ENCODE peak calls at places on chromosome 20, in ten cellular contexts. One of them, this sample, is unnamed.

GRCh38 chr20:44209691-44210421 is 715 bp downstream of the OSER1 start:
- DNase-seq in T-helper 1 cell: no peak
- DNase-seq in ovary: no peak
- DNase-seq in epithelial cell of esophagus: no peak
- DNase-seq in stimulated activated CD4-positive, alpha-beta T cell treated with anti-CD3 and anti-CD28 coated beads, Interleukin-12 subunit alpha, Interleukin-12 subunit beta, amount 100 ng/mL, for 24 hours: no peak
- DNase-seq in activated T-cell treated with anti-CD3 and anti-CD28 coated beads, Interleukin-2, amount 50 U/mL, for 4 hours: no peak
- DNase-seq in AG10803: peak; percentile 22
- DNase-seq in HS-27A: no peak
- DNase-seq in iPS-NIHi11: peak; percentile 29
- DNase-seq in NCI-H774: no peak
- DNase-seq in this sample: peak; percentile 81

GRCh38 chr20:408843-409696 is 971 bp downstream of the RBCK1 start:
- DNase-seq in T-helper 1 cell: peak; percentile 33
- DNase-seq in ovary: no peak
- DNase-seq in epithelial cell of esophagus: no peak
- DNase-seq in stimulated activated CD4-positive, alpha-beta T cell treated with anti-CD3 and anti-CD28 coated beads, Interleukin-12 subunit alpha, Interleukin-12 subunit beta, amount 100 ng/mL, for 24 hours: no peak
- DNase-seq in activated T-cell treated with anti-CD3 and anti-CD28 coated beads, Interleukin-2, amount 50 U/mL, for 4 hours: no peak
- DNase-seq in AG10803: no peak
- DNase-seq in HS-27A: no peak
- DNase-seq in iPS-NIHi11: no peak
- DNase-seq in NCI-H774: no peak
- DNase-seq in this sample: no peak

GRCh38 chr20:37541326-37541725 is 13.7 kb upstream of the BLCAP start:
- DNase-seq in T-helper 1 cell: no peak
- DNase-seq in ovary: no peak
- DNase-seq in epithelial cell of esophagus: no peak
- DNase-seq in stimulated activated CD4-positive, alpha-beta T cell treated with anti-CD3 and anti-CD28 coated beads, Interleukin-12 subunit alpha, Interleukin-12 subunit beta, amount 100 ng/mL, for 24 hours: no peak
- DNase-seq in activated T-cell treated with anti-CD3 and anti-CD28 coated beads, Interleukin-2, amount 50 U/mL, for 4 hours: no peak
- DNase-seq in AG10803: no peak
- DNase-seq in HS-27A: no peak
- DNase-seq in iPS-NIHi11: no peak
- DNase-seq in NCI-H774: no peak
- DNase-seq in this sample: no peak

GRCh38 chr20:49276201-49276894 is 1.5 kb downstream of the ZNFX1 start:
- DNase-seq in T-helper 1 cell: peak; percentile 37
- DNase-seq in ovary: no peak
- DNase-seq in epithelial cell of esophagus: peak; percentile 86
- DNase-seq in stimulated activated CD4-positive, alpha-beta T cell treated with anti-CD3 and anti-CD28 coated beads, Interleukin-12 subunit alpha, Interleukin-12 subunit beta, amount 100 ng/mL, for 24 hours: no peak
- DNase-seq in activated T-cell treated with anti-CD3 and anti-CD28 coated beads, Interleukin-2, amount 50 U/mL, for 4 hours: peak; percentile 55
- DNase-seq in AG10803: peak; percentile 57
- DNase-seq in HS-27A: no peak
- DNase-seq in iPS-NIHi11: no peak
- DNase-seq in NCI-H774: peak; percentile 16
- DNase-seq in this sample: no peak

GRCh38 chr20:14951707-14952106 is 614.3 kb upstream of the FLRT3 start:
- DNase-seq in T-helper 1 cell: no peak
- DNase-seq in ovary: no peak
- DNase-seq in epithelial cell of esophagus: peak; percentile 66
- DNase-seq in stimulated activated CD4-positive, alpha-beta T cell treated with anti-CD3 and anti-CD28 coated beads, Interleukin-12 subunit alpha, Interleukin-12 subunit beta, amount 100 ng/mL, for 24 hours: no peak
- DNase-seq in activated T-cell treated with anti-CD3 and anti-CD28 coated beads, Interleukin-2, amount 50 U/mL, for 4 hours: no peak
- DNase-seq in AG10803: peak; percentile 74
- DNase-seq in HS-27A: peak; percentile 54
- DNase-seq in iPS-NIHi11: no peak
- DNase-seq in NCI-H774: no peak
- DNase-seq in this sample: no peak

GRCh38 chr20:24785141-24785924 is 163.7 kb upstream of the CST7 start:
- DNase-seq in T-helper 1 cell: no peak
- DNase-seq in ovary: no peak
- DNase-seq in epithelial cell of esophagus: peak; percentile 77
- DNase-seq in stimulated activated CD4-positive, alpha-beta T cell treated with anti-CD3 and anti-CD28 coated beads, Interleukin-12 subunit alpha, Interleukin-12 subunit beta, amount 100 ng/mL, for 24 hours: no peak
- DNase-seq in activated T-cell treated with anti-CD3 and anti-CD28 coated beads, Interleukin-2, amount 50 U/mL, for 4 hours: no peak
- DNase-seq in AG10803: peak; percentile 85
- DNase-seq in HS-27A: peak; percentile 67
- DNase-seq in iPS-NIHi11: no peak
- DNase-seq in NCI-H774: no peak
- DNase-seq in this sample: no peak

GRCh38 chr20:44038681-44039123 is 124.0 kb downstream of the TOX2 start:
- DNase-seq in T-helper 1 cell: no peak
- DNase-seq in ovary: no peak
- DNase-seq in epithelial cell of esophagus: no peak
- DNase-seq in stimulated activated CD4-positive, alpha-beta T cell treated with anti-CD3 and anti-CD28 coated beads, Interleukin-12 subunit alpha, Interleukin-12 subunit beta, amount 100 ng/mL, for 24 hours: no peak
- DNase-seq in activated T-cell treated with anti-CD3 and anti-CD28 coated beads, Interleukin-2, amount 50 U/mL, for 4 hours: no peak
- DNase-seq in AG10803: peak; percentile 37
- DNase-seq in HS-27A: no peak
- DNase-seq in iPS-NIHi11: no peak
- DNase-seq in NCI-H774: no peak
- DNase-seq in this sample: peak; percentile 85

GRCh38 chr20:22977047-22977785 is 57.9 kb upstream of the SSTR4 start:
- DNase-seq in T-helper 1 cell: no peak
- DNase-seq in ovary: no peak
- DNase-seq in epithelial cell of esophagus: peak; percentile 32
- DNase-seq in stimulated activated CD4-positive, alpha-beta T cell treated with anti-CD3 and anti-CD28 coated beads, Interleukin-12 subunit alpha, Interleukin-12 subunit beta, amount 100 ng/mL, for 24 hours: no peak
- DNase-seq in activated T-cell treated with anti-CD3 and anti-CD28 coated beads, Interleukin-2, amount 50 U/mL, for 4 hours: no peak
- DNase-seq in AG10803: no peak
- DNase-seq in HS-27A: no peak
- DNase-seq in iPS-NIHi11: no peak
- DNase-seq in NCI-H774: no peak
- DNase-seq in this sample: no peak

GRCh38 chr20:8647868-8648495 is 420.9 kb upstream of the PLCB4 start:
- DNase-seq in T-helper 1 cell: no peak
- DNase-seq in ovary: peak; percentile 38
- DNase-seq in epithelial cell of esophagus: no peak
- DNase-seq in stimulated activated CD4-positive, alpha-beta T cell treated with anti-CD3 and anti-CD28 coated beads, Interleukin-12 subunit alpha, Interleukin-12 subunit beta, amount 100 ng/mL, for 24 hours: no peak
- DNase-seq in activated T-cell treated with anti-CD3 and anti-CD28 coated beads, Interleukin-2, amount 50 U/mL, for 4 hours: no peak
- DNase-seq in AG10803: peak; percentile 53
- DNase-seq in HS-27A: no peak
- DNase-seq in iPS-NIHi11: no peak
- DNase-seq in NCI-H774: no peak
- DNase-seq in this sample: no peak

GRCh38 chr20:47019106-47019824 is 124.6 kb downstream of the EYA2 start:
- DNase-seq in T-helper 1 cell: no peak
- DNase-seq in ovary: no peak
- DNase-seq in epithelial cell of esophagus: no peak
- DNase-seq in stimulated activated CD4-positive, alpha-beta T cell treated with anti-CD3 and anti-CD28 coated beads, Interleukin-12 subunit alpha, Interleukin-12 subunit beta, amount 100 ng/mL, for 24 hours: no peak
- DNase-seq in activated T-cell treated with anti-CD3 and anti-CD28 coated beads, Interleukin-2, amount 50 U/mL, for 4 hours: no peak
- DNase-seq in AG10803: peak; percentile 96
- DNase-seq in HS-27A: no peak
- DNase-seq in iPS-NIHi11: no peak
- DNase-seq in NCI-H774: no peak
- DNase-seq in this sample: peak; percentile 69

GRCh38 chr20:34254979-34255378 is 13.8 kb downstream of the ASIP start:
- DNase-seq in T-helper 1 cell: no peak
- DNase-seq in ovary: no peak
- DNase-seq in epithelial cell of esophagus: no peak
- DNase-seq in stimulated activated CD4-positive, alpha-beta T cell treated with anti-CD3 and anti-CD28 coated beads, Interleukin-12 subunit alpha, Interleukin-12 subunit beta, amount 100 ng/mL, for 24 hours: no peak
- DNase-seq in activated T-cell treated with anti-CD3 and anti-CD28 coated beads, Interleukin-2, amount 50 U/mL, for 4 hours: no peak
- DNase-seq in AG10803: no peak
- DNase-seq in HS-27A: no peak
- DNase-seq in iPS-NIHi11: no peak
- DNase-seq in NCI-H774: no peak
- DNase-seq in this sample: no peak

This sample was measured in NCI-H1417.